ENCODE peak calls at places on chromosomes 11 and 22, in four cellular contexts. One of them, this sample, is unnamed.

GRCh38 chr11:111299111-111300026 is 1.0 kb downstream of the POU2AF3 start:
- DNase-seq in skeletal muscle cell: no peak
- DNase-seq in tibial artery: peak
- DNase-seq in right cardiac atrium: peak
- DNase-seq in this sample: no peak

GRCh38 chr11:111148953-111149352 is 96.6 kb upstream of the POU2AF2 start:
- DNase-seq in skeletal muscle cell: peak
- DNase-seq in tibial artery: no peak
- DNase-seq in right cardiac atrium: no peak
- DNase-seq in this sample: no peak

GRCh38 chr22:20116376-20116950 is 559 bp downstream of the RANBP1 start:
- DNase-seq in right cardiac atrium: peak
- DNase-seq in skeletal muscle cell: no peak
- DNase-seq in tibial artery: no peak
- DNase-seq in this sample: no peak

GRCh38 chr11:12008790-12009616 is 577 bp upstream of the DKK3 start:
- DNase-seq in skeletal muscle cell: no peak
- DNase-seq in right cardiac atrium: peak
- DNase-seq in tibial artery: no peak
- DNase-seq in this sample: no peak

GRCh38 chr22:46798041-46798365 is 35.6 kb downstream of the TBC1D22A start:
- DNase-seq in tibial artery: no peak
- DNase-seq in right cardiac atrium: no peak
- DNase-seq in skeletal muscle cell: no peak
- DNase-seq in this sample: no peak

GRCh38 chr11:112617977-112618829 is 343.0 kb upstream of the NCAM1 start:
- DNase-seq in right cardiac atrium: no peak
- DNase-seq in skeletal muscle cell: no peak
- DNase-seq in tibial artery: no peak
- DNase-seq in this sample: no peak

GRCh38 chr11:117885777-117886176 is 9.3 kb upstream of the FXYD6 start:
- DNase-seq in right cardiac atrium: peak
- DNase-seq in skeletal muscle cell: no peak
- DNase-seq in tibial artery: peak
- DNase-seq in this sample: no peak

GRCh38 chr11:20353829-20354434 is 9.6 kb upstream of the HTATIP2 start:
- DNase-seq in skeletal muscle cell: no peak
- DNase-seq in tibial artery: no peak
- DNase-seq in right cardiac atrium: no peak
- DNase-seq in this sample: no peak

GRCh38 chr11:91996526-91996925 is 228.1 kb upstream of the FAT3 start:
- DNase-seq in tibial artery: no peak
- DNase-seq in right cardiac atrium: no peak
- DNase-seq in skeletal muscle cell: no peak
- DNase-seq in this sample: no peak

GRCh38 chr11:59243633-59244032 is 30.9 kb upstream of the MPEG1 start:
- DNase-seq in right cardiac atrium: no peak
- DNase-seq in tibial artery: no peak
- DNase-seq in skeletal muscle cell: no peak
- DNase-seq in this sample: no peak

GRCh38 chr22:22955866-22956535 is 68.4 kb downstream of the IGLL5 start:
- DNase-seq in skeletal muscle cell: no peak
- DNase-seq in tibial artery: peak
- DNase-seq in right cardiac atrium: peak
- DNase-seq in this sample: no peak

GRCh38 chr11:16612801-16613400 is 125.5 kb upstream of the C11orf58 start:
- DNase-seq in skeletal muscle cell: no peak
- DNase-seq in right cardiac atrium: peak
- DNase-seq in tibial artery: no peak
- DNase-seq in this sample: no peak
- H3K4me3 ChIP-seq in skeletal muscle cell: peak
- H3K4me3 ChIP-seq in right cardiac atrium: peak
- H3K4me3 ChIP-seq in tibial artery: peak
- H3K4me3 ChIP-seq in this sample: peak

DNA sequence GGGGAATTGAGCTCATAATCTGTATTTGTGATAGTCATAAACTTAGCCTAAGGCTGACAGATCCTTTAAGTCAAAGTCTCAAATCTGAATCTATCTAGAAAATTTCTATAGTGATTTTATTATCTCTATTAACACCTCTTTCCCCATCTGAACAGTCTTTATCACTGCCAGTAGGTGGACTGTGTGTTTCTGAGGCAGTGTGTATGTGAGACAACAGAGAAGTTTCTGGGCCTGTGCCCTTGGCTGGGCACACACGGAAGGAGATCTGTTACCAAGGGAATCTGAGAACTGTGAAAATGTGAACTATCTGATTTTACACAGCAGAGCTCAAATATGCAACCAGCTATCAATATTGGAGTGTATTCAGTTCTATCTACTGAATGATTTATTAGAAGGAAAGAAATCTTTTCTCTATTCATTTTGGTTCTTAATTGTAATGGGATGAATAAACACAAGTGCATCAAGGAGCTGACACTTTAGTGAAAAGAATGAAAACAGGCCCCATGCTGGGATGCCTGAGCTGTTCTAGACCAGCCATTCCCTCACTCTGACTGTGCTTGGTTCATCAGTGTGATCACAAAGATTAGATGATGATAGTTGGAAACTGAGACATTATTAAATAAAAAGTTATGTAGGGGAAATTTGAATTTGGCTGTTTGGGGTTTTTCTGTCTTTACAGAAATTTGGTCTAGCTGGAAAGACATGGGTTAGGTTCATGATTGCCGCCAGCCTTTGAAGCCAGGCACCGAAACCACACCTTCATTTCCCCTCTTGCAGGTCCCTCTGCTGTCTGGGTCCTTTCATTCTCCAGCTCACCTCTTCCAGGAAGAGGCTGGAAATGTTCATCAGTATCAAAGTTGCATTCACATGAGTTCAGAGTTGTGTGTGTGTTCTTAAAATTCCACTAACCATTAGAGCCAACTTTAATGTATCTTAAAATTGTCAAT is 68.1 kb downstream of the LIF start:
- DNase-seq in right cardiac atrium: no peak
- DNase-seq in skeletal muscle cell: no peak
- DNase-seq in tibial artery: no peak
- DNase-seq in this sample: no peak
- H3K4me3 ChIP-seq in right cardiac atrium: no peak
- H3K4me3 ChIP-seq in skeletal muscle cell: no peak
- H3K4me3 ChIP-seq in tibial artery: no peak
- H3K4me3 ChIP-seq in this sample: no peak

GRCh38 chr11:77044356-77044755 is 10.2 kb downstream of the B3GNT6 start:
- DNase-seq in skeletal muscle cell: no peak
- DNase-seq in tibial artery: no peak
- DNase-seq in right cardiac atrium: no peak
- DNase-seq in this sample: no peak

GRCh38 chr11:77047007-77047927 is 13.1 kb downstream of the B3GNT6 start:
- DNase-seq in right cardiac atrium: peak
- DNase-seq in skeletal muscle cell: peak
- DNase-seq in tibial artery: peak
- DNase-seq in this sample: peak

GRCh38 chr11:77046060-77046501 is 11.9 kb downstream of the B3GNT6 start:
- DNase-seq in right cardiac atrium: peak
- DNase-seq in tibial artery: no peak
- DNase-seq in skeletal muscle cell: no peak
- DNase-seq in this sample: no peak

GRCh38 chr11:77042111-77042726 is 8.0 kb downstream of the B3GNT6 start:
- DNase-seq in tibial artery: no peak
- DNase-seq in right cardiac atrium: peak
- DNase-seq in skeletal muscle cell: no peak
- DNase-seq in this sample: no peak

GRCh38 chr11:77044886-77045285 is 10.7 kb downstream of the B3GNT6 start:
- DNase-seq in tibial artery: no peak
- DNase-seq in skeletal muscle cell: no peak
- DNase-seq in right cardiac atrium: no peak
- DNase-seq in this sample: no peak
- H3K4me3 ChIP-seq in tibial artery: no peak
- H3K4me3 ChIP-seq in skeletal muscle cell: no peak
- H3K4me3 ChIP-seq in right cardiac atrium: no peak
- H3K4me3 ChIP-seq in this sample: no peak

GRCh38 chr11:8070417-8071101 is 10.5 kb upstream of the TUB start:
- DNase-seq in skeletal muscle cell: no peak
- DNase-seq in tibial artery: peak
- DNase-seq in right cardiac atrium: no peak
- DNase-seq in this sample: no peak

GRCh38 chr11:8069771-8070170 is 11.2 kb upstream of the TUB start:
- DNase-seq in right cardiac atrium: no peak
- DNase-seq in skeletal muscle cell: no peak
- DNase-seq in tibial artery: peak
- DNase-seq in this sample: no peak

GRCh38 chr11:8075119-8075726 is 5.8 kb upstream of the TUB start:
- DNase-seq in right cardiac atrium: no peak
- DNase-seq in skeletal muscle cell: no peak
- DNase-seq in tibial artery: no peak
- DNase-seq in this sample: no peak

GRCh38 chr11:8068605-8069221 is 12.3 kb upstream of the TUB start:
- DNase-seq in right cardiac atrium: peak
- DNase-seq in skeletal muscle cell: peak
- DNase-seq in tibial artery: peak
- DNase-seq in this sample: no peak

GRCh38 chr11:8071616-8072581 is 9.1 kb upstream of the TUB start:
- DNase-seq in right cardiac atrium: no peak
- DNase-seq in tibial artery: peak
- DNase-seq in skeletal muscle cell: no peak
- DNase-seq in this sample: no peak
- H3K4me3 ChIP-seq in right cardiac atrium: no peak
- H3K4me3 ChIP-seq in tibial artery: no peak
- H3K4me3 ChIP-seq in skeletal muscle cell: no peak
- H3K4me3 ChIP-seq in this sample: no peak

DNA sequence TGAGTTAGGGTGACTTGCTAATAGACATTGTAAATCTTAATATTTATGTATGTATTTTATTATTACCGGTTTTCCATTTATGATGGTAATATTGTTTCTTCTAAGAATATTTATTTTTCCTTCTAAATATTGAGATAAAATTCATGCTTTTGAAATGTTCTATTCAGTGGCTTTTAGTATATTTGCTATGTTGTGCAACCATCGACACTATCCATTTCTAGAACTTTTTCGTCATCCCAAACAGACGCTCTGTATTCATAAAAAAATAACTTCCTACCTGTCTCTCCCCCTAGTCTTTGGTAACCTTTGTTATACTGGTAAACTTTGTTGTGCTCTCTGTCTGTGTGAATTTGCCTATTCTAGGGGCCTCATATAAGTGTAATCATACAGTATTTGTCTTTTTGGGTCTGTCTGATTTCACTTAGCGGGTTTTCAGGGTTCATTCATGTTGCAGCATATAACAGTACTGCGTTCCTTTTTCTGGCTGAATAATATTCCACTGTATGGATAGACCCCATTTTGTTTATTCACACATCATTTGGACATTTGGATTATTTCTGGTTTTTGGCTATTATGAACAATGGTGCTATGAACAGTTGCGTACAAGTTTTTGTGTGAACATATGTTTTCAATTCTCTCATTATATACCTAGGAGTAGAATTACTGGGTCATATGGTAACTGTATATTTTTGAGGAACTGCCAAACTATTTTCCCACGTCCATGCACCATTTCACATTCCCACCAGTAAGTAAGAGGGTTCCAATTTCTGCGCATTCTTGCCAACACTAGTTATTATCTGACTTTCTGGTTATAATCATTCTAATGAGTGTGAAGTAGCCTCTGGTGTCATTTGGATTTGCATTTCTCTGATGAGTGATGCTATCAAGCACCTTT is 15.9 kb downstream of the NEAT1 start:
- DNase-seq in right cardiac atrium: no peak
- DNase-seq in tibial artery: no peak
- DNase-seq in skeletal muscle cell: no peak
- DNase-seq in this sample: no peak
- H3K4me3 ChIP-seq in right cardiac atrium: no peak
- H3K4me3 ChIP-seq in tibial artery: no peak
- H3K4me3 ChIP-seq in skeletal muscle cell: no peak
- H3K4me3 ChIP-seq in this sample: no peak